ENCODE peak calls at places on chromosome 3, in seven cellular contexts. D, V, I, P, N, H and C are unnamed samples.

GRCh38 chr3:124992041-124992440 is 57.5 kb upstream of the MUC13 start:
- DNase-seq in D (no peak), V (no peak), I (no peak), P (no peak), N (no peak), H (no peak), C (no peak)

GRCh38 chr3:172222474-172223071 is 183.2 kb downstream of the FNDC3B start:
- DNase-seq in D (no peak), V (no peak), I (no peak), P (no peak), N (no peak), H (no peak), C (no peak)

GRCh38 chr3:12585181-12585580 is 28.3 kb downstream of the MKRN2 start:
- DNase-seq in D (no peak), V (no peak), I (no peak), P (no peak), N (no peak), H (no peak), C (no peak)

GRCh38 chr3:127712461-127712860 is 39.7 kb downstream of the ABTB1 start:
- DNase-seq in D (no peak), V (no peak), I (no peak), P (no peak), N (no peak), H (peak), C (no peak)

GRCh38 chr3:31981206-31982181 is at the start of the genes OSBPL10 and ZNF860:
- DNase-seq in D (peak), V (no peak), I (no peak), P (peak), N (no peak), H (peak), C (peak)

GRCh38 chr3:138477120-138477519 is 42.7 kb downstream of the ESYT3 start:
- DNase-seq in D (no peak), V (no peak), I (no peak), P (no peak), N (no peak), H (no peak), C (no peak)

GRCh38 chr3:159672728-159673471 is 315.7 kb upstream of the IL12A start:
- DNase-seq in D (no peak), V (no peak), I (no peak), P (no peak), N (no peak), H (no peak), C (no peak)

GRCh38 chr3:58079773-58080172 is 71.6 kb downstream of the FLNB start:
- DNase-seq in D (no peak), V (peak), I (no peak), P (no peak), N (no peak), H (no peak), C (no peak)

GRCh38 chr3:107198522-107199271 is 178.5 kb upstream of the CCDC54 start:
- DNase-seq in D (no peak), V (peak), I (no peak), P (no peak), N (peak), H (no peak), C (peak)

GRCh38 chr3:62184559-62184958 is 188.8 kb downstream of the FEZF2 start:
- DNase-seq in D (no peak), V (no peak), I (no peak), P (no peak), N (no peak), H (no peak), C (peak)

GRCh38 chr3:100891033-100891432 is 102.2 kb downstream of the ABI3BP start:
- DNase-seq in D (peak), V (no peak), I (no peak), P (peak), N (no peak), H (no peak), C (no peak)

GRCh38 chr3:13012228-13012691 is 61.0 kb downstream of the IQSEC1 start:
- DNase-seq in D (no peak), V (no peak), I (peak), P (no peak), N (no peak), H (no peak), C (peak)

GRCh38 chr3:124202754-124203153 is 210.8 kb upstream of the ROPN1 start:
- DNase-seq in D (no peak), V (peak), I (no peak), P (no peak), N (no peak), H (peak), C (peak)

GRCh38 chr3:133374706-133375105 is 25.1 kb upstream of the BFSP2 start:
- DNase-seq in D (no peak), V (no peak), I (no peak), P (no peak), N (no peak), H (no peak), C (no peak)

GRCh38 chr3:126267169-126267975 is 87.0 kb upstream of the ALDH1L1 start:
- DNase-seq in D (peak), V (no peak), I (no peak), P (peak), N (no peak), H (peak), C (peak)

GRCh38 chr3:46719044-46719565 is 1.4 kb upstream of the PRSS50 start:
- DNase-seq in D (no peak), V (no peak), I (no peak), P (no peak), N (no peak), H (no peak), C (no peak)

GRCh38 chr3:71581981-71582611 is 1.4 kb downstream of the FOXP1 start:
- DNase-seq in D (no peak), V (no peak), I (no peak), P (peak), N (no peak), H (peak), C (peak)

GRCh38 chr3:5349343-5349742 is 161.8 kb downstream of the EDEM1 start:
- DNase-seq in D (no peak), V (no peak), I (no peak), P (no peak), N (no peak), H (no peak), C (no peak)

GRCh38 chr3:27993061-27993460 is 248.4 kb upstream of the CMC1 start:
- DNase-seq in D (no peak), V (no peak), I (no peak), P (no peak), N (no peak), H (no peak), C (no peak)

GRCh38 chr3:13530241-13531009 is 18.5 kb upstream of the FBLN2 start:
- DNase-seq in D (no peak), V (no peak), I (no peak), P (no peak), N (no peak), H (no peak), C (no peak)

GRCh38 chr3:52990637-52991036 is 55.2 kb downstream of the SFMBT1 start:
- DNase-seq in D (no peak), V (no peak), I (no peak), P (no peak), N (no peak), H (no peak), C (no peak)

GRCh38 chr3:61547625-61548024 is 13.7 kb upstream of the PTPRG start:
- DNase-seq in D (no peak), V (no peak), I (no peak), P (no peak), N (no peak), H (no peak), C (no peak)

GRCh38 chr3:127775398-127776109 is 46.8 kb downstream of the MGLL start:
- DNase-seq in D (peak), V (peak), I (no peak), P (peak), N (peak), H (peak), C (peak)

GRCh38 chr3:77296527-77296926 is 256.6 kb downstream of the ROBO2 start:
- DNase-seq in D (no peak), V (no peak), I (no peak), P (no peak), N (no peak), H (no peak), C (no peak)

GRCh38 chr3:12891985-12892839 is 50.8 kb upstream of the RPL32 start:
- DNase-seq in D (peak), V (peak), I (no peak), P (peak), N (no peak), H (peak), C (peak)

GRCh38 chr3:48678566-48679380 is 6.9 kb downstream of the NCKIPSD start:
- DNase-seq in D (no peak), V (no peak), I (no peak), P (no peak), N (no peak), H (no peak), C (no peak)

GRCh38 chr3:14467723-14468620 is 65.6 kb downstream of the SLC6A6 start:
- DNase-seq in D (peak), V (no peak), I (peak), P (peak), N (no peak), H (peak), C (no peak)

GRCh38 chr3:45666729-45667440 is 22.3 kb upstream of the SACM1L start:
- DNase-seq in D (no peak), V (no peak), I (no peak), P (no peak), N (no peak), H (peak), C (no peak)

GRCh38 chr3:14378415-14378814 is 24.0 kb upstream of the SLC6A6 start:
- DNase-seq in D (no peak), V (no peak), I (no peak), P (no peak), N (no peak), H (no peak), C (no peak)

GRCh38 chr3:51719413-51720025 is 12.7 kb downstream of the GRM2 start:
- DNase-seq in D (no peak), V (no peak), I (no peak), P (peak), N (no peak), H (no peak), C (no peak)

GRCh38 chr3:97138914-97139541 is 324.6 kb downstream of the EPHA6 start:
- DNase-seq in D (no peak), V (no peak), I (no peak), P (no peak), N (no peak), H (no peak), C (no peak)